ENCODE peak calls at places on chromosomes 11 and 22, in nine cellular contexts. M, N, I, Y, J, S, P, Z and Q are unnamed samples.

GRCh38 chr11:2132874-2133480 is 6.2 kb downstream of the IGF2 start:
- DNase-seq in I (no peak), M (no peak), S (no peak), Y (no peak), N (no peak), P (no peak), J (no peak), Z (no peak), Q (peak)

GRCh38 chr11:126186031-126186698 is 25.3 kb downstream of the RPUSD4 start:
- DNase-seq in Y (no peak), Z (no peak), M (no peak), P (no peak), N (no peak), I (no peak), J (no peak), S (no peak), Q (no peak)

GRCh38 chr11:13415201-13415600 is 47.8 kb downstream of the BTBD10 start:
- DNase-seq in M (no peak), I (no peak), N (no peak), Z (no peak), P (no peak), S (no peak), Y (no peak), J (no peak), Q (no peak)

GRCh38 chr11:128471138-128471661 is 116.2 kb downstream of the ETS1 start:
- DNase-seq in J (no peak), P (no peak), S (no peak), I (no peak), N (no peak), Y (no peak), Z (peak), M (no peak), Q (no peak)

GRCh38 chr11:78207532-78208256 is 19.0 kb downstream of the USP35 start:
- DNase-seq in N (no peak), J (no peak), I (no peak), S (no peak), M (no peak), Z (no peak), Y (no peak), P (no peak), Q (no peak)

GRCh38 chr11:873723-874122 is 31.1 kb downstream of the TSPAN4 start:
- DNase-seq in S (no peak), I (no peak), Z (no peak), N (no peak), Y (no peak), M (no peak), J (no peak), P (no peak), Q (no peak)

GRCh38 chr11:2844116-2844515 is 41.5 kb downstream of the CDKN1C start:
- DNase-seq in S (no peak), P (no peak), J (no peak), Y (no peak), I (no peak), M (no peak), Z (no peak), N (peak), Q (no peak)

GRCh38 chr11:82814379-82814778 is 80.7 kb upstream of the FAM181B start:
- DNase-seq in S (no peak), N (no peak), M (no peak), Z (no peak), I (no peak), P (peak), Y (no peak), J (no peak), Q (no peak)

GRCh38 chr11:34299284-34299961 is 58.4 kb downstream of the ABTB2 start:
- DNase-seq in J (no peak), Y (no peak), M (no peak), N (no peak), S (no peak), P (peak), I (no peak), Z (no peak), Q (no peak)

GRCh38 chr22:23892626-23893445 is 1.3 kb upstream of the MIF start:
- DNase-seq in M (no peak), Y (no peak), Z (no peak), P (no peak), I (no peak), N (no peak), S (no peak), J (no peak), Q (no peak)

GRCh38 chr11:22707119-22707899 is 40.9 kb downstream of the GAS2 start:
- DNase-seq in J (no peak), I (no peak), M (no peak), Y (no peak), S (no peak), Z (no peak), N (no peak), P (no peak), Q (no peak)

GRCh38 chr11:65362320-65362931 is 7.9 kb downstream of the TIGD3 start:
- DNase-seq in Z (no peak), Y (no peak), I (no peak), N (no peak), P (no peak), J (no peak), S (no peak), M (no peak), Q (no peak)

GRCh38 chr11:120236169-120237107 is 3.5 kb upstream of the POU2F3 start:
- DNase-seq in N (peak), M (no peak), I (no peak), J (no peak), Y (no peak), Z (no peak), S (no peak), P (no peak), Q (no peak)

GRCh38 chr22:38957046-38957770 is at the start of gene APOBEC3A:
- DNase-seq in S (peak), M (no peak), Z (no peak), P (no peak), Y (no peak), J (no peak), I (no peak), N (no peak), Q (no peak)

GRCh38 chr11:65506770-65507485 is 8.1 kb downstream of the MALAT1 start:
- DNase-seq in P (peak), Z (no peak), J (peak), S (peak), N (peak), Y (no peak), I (peak), M (no peak), Q (peak)

GRCh38 chr22:20015971-20016733 is 471 bp downstream of the ARVCF start:
- DNase-seq in M (peak), Y (no peak), Z (no peak), J (peak), P (no peak), I (no peak), N (no peak), S (no peak), Q (peak)

GRCh38 chr11:35820614-35821013 is 123.2 kb upstream of the LDLRAD3 start:
- DNase-seq in M (no peak), N (no peak), Z (no peak), I (no peak), P (no peak), Y (no peak), S (no peak), J (no peak), Q (no peak)

GRCh38 chr22:22085702-22086500 is 103.3 kb upstream of the TOP3B start:
- DNase-seq in Z (no peak), I (no peak), J (no peak), Y (no peak), N (peak), M (peak), S (no peak), P (no peak), Q (no peak)